ENCODE peak calls at places on chromosomes 2 and 18, in ten cellular contexts. One of them, this sample, is unnamed.

GRCh38 chr2:192029089-192029488 is 165.6 kb downstream of the TMEFF2 start:
- DNase-seq in DND-41: peak
- DNase-seq in CD4-positive, alpha-beta T cell: no peak
- DNase-seq in T-helper 1 cell: no peak
- DNase-seq in stimulated activated naive B cell treated with anti-CD40 and anti-IgM and Interleukin-4, amounts not matched to agents 10 μg/mL and 1 μg/mL and 100 μg/mL, for 72 hours: peak
- DNase-seq in NCI-H1105 treated with DMSO at 0.1 percent for 48 hours: no peak
- DNase-seq in NCI-H345: no peak
- DNase-seq in NCI-H774: no peak
- DNase-seq in body of pancreas: no peak
- DNase-seq in cerebellar cortex: no peak
- DNase-seq in this sample: no peak

GRCh38 chr2:23019476-23019875 is 365.5 kb upstream of the KLHL29 start:
- DNase-seq in NCI-H1105 treated with DMSO at 0.1 percent for 48 hours: no peak
- DNase-seq in cerebellar cortex: no peak
- DNase-seq in stimulated activated naive B cell treated with anti-CD40 and anti-IgM and Interleukin-4, amounts not matched to agents 10 μg/mL and 1 μg/mL and 100 μg/mL, for 72 hours: no peak
- DNase-seq in CD4-positive, alpha-beta T cell: no peak
- DNase-seq in NCI-H774: no peak
- DNase-seq in NCI-H345: no peak
- DNase-seq in DND-41: no peak
- DNase-seq in body of pancreas: no peak
- DNase-seq in T-helper 1 cell: no peak
- DNase-seq in this sample: no peak

GRCh38 chr2:6506311-6507258 is 359.1 kb downstream of the CMPK2 start:
- DNase-seq in NCI-H1105 treated with DMSO at 0.1 percent for 48 hours: no peak
- DNase-seq in NCI-H345: no peak
- DNase-seq in stimulated activated naive B cell treated with anti-CD40 and anti-IgM and Interleukin-4, amounts not matched to agents 10 μg/mL and 1 μg/mL and 100 μg/mL, for 72 hours: no peak
- DNase-seq in body of pancreas: no peak
- DNase-seq in CD4-positive, alpha-beta T cell: no peak
- DNase-seq in T-helper 1 cell: no peak
- DNase-seq in DND-41: no peak
- DNase-seq in NCI-H774: no peak
- DNase-seq in cerebellar cortex: no peak
- DNase-seq in this sample: no peak

GRCh38 chr2:9311488-9311887 is 104.9 kb downstream of the ASAP2 start:
- DNase-seq in NCI-H345: no peak
- DNase-seq in T-helper 1 cell: no peak
- DNase-seq in DND-41: no peak
- DNase-seq in stimulated activated naive B cell treated with anti-CD40 and anti-IgM and Interleukin-4, amounts not matched to agents 10 μg/mL and 1 μg/mL and 100 μg/mL, for 72 hours: no peak
- DNase-seq in CD4-positive, alpha-beta T cell: no peak
- DNase-seq in NCI-H774: no peak
- DNase-seq in cerebellar cortex: peak
- DNase-seq in NCI-H1105 treated with DMSO at 0.1 percent for 48 hours: no peak
- DNase-seq in body of pancreas: no peak
- DNase-seq in this sample: no peak

GRCh38 chr2:219509780-219510511 is 4.3 kb upstream of the ASIC4 start:
- DNase-seq in body of pancreas: peak
- DNase-seq in cerebellar cortex: peak
- DNase-seq in NCI-H774: peak
- DNase-seq in NCI-H1105 treated with DMSO at 0.1 percent for 48 hours: peak
- DNase-seq in NCI-H345: peak
- DNase-seq in DND-41: peak
- DNase-seq in CD4-positive, alpha-beta T cell: peak
- DNase-seq in stimulated activated naive B cell treated with anti-CD40 and anti-IgM and Interleukin-4, amounts not matched to agents 10 μg/mL and 1 μg/mL and 100 μg/mL, for 72 hours: no peak
- DNase-seq in T-helper 1 cell: peak
- DNase-seq in this sample: peak

GRCh38 chr2:158128168-158128973 is 26.7 kb downstream of the UPP2 start:
- DNase-seq in NCI-H345: no peak
- DNase-seq in stimulated activated naive B cell treated with anti-CD40 and anti-IgM and Interleukin-4, amounts not matched to agents 10 μg/mL and 1 μg/mL and 100 μg/mL, for 72 hours: no peak
- DNase-seq in body of pancreas: peak
- DNase-seq in T-helper 1 cell: no peak
- DNase-seq in cerebellar cortex: no peak
- DNase-seq in NCI-H774: no peak
- DNase-seq in DND-41: no peak
- DNase-seq in CD4-positive, alpha-beta T cell: no peak
- DNase-seq in NCI-H1105 treated with DMSO at 0.1 percent for 48 hours: no peak
- DNase-seq in this sample: peak

GRCh38 chr18:41128126-41128525 is 826.9 kb upstream of the PIK3C3 start:
- DNase-seq in cerebellar cortex: no peak
- DNase-seq in T-helper 1 cell: no peak
- DNase-seq in NCI-H774: no peak
- DNase-seq in NCI-H1105 treated with DMSO at 0.1 percent for 48 hours: no peak
- DNase-seq in CD4-positive, alpha-beta T cell: no peak
- DNase-seq in body of pancreas: no peak
- DNase-seq in DND-41: no peak
- DNase-seq in NCI-H345: no peak
- DNase-seq in stimulated activated naive B cell treated with anti-CD40 and anti-IgM and Interleukin-4, amounts not matched to agents 10 μg/mL and 1 μg/mL and 100 μg/mL, for 72 hours: no peak
- DNase-seq in this sample: no peak

GRCh38 chr18:62690416-62690815 is 24.9 kb upstream of the PHLPP1 start:
- DNase-seq in cerebellar cortex: peak
- DNase-seq in T-helper 1 cell: no peak
- DNase-seq in NCI-H345: no peak
- DNase-seq in CD4-positive, alpha-beta T cell: no peak
- DNase-seq in NCI-H1105 treated with DMSO at 0.1 percent for 48 hours: no peak
- DNase-seq in stimulated activated naive B cell treated with anti-CD40 and anti-IgM and Interleukin-4, amounts not matched to agents 10 μg/mL and 1 μg/mL and 100 μg/mL, for 72 hours: no peak
- DNase-seq in NCI-H774: no peak
- DNase-seq in DND-41: no peak
- DNase-seq in body of pancreas: no peak
- DNase-seq in this sample: no peak

GRCh38 chr2:96525211-96525507 is 11.4 kb upstream of the ARID5A start:
- DNase-seq in cerebellar cortex: no peak
- DNase-seq in T-helper 1 cell: no peak
- DNase-seq in DND-41: no peak
- DNase-seq in NCI-H1105 treated with DMSO at 0.1 percent for 48 hours: no peak
- DNase-seq in stimulated activated naive B cell treated with anti-CD40 and anti-IgM and Interleukin-4, amounts not matched to agents 10 μg/mL and 1 μg/mL and 100 μg/mL, for 72 hours: no peak
- DNase-seq in NCI-H774: no peak
- DNase-seq in body of pancreas: no peak
- DNase-seq in NCI-H345: no peak
- DNase-seq in CD4-positive, alpha-beta T cell: no peak
- DNase-seq in this sample: no peak

GRCh38 chr2:47065771-47066380 is 89.2 kb downstream of the STPG4 start:
- DNase-seq in DND-41: no peak
- DNase-seq in NCI-H345: no peak
- DNase-seq in NCI-H774: no peak
- DNase-seq in stimulated activated naive B cell treated with anti-CD40 and anti-IgM and Interleukin-4, amounts not matched to agents 10 μg/mL and 1 μg/mL and 100 μg/mL, for 72 hours: no peak
- DNase-seq in T-helper 1 cell: no peak
- DNase-seq in NCI-H1105 treated with DMSO at 0.1 percent for 48 hours: no peak
- DNase-seq in cerebellar cortex: no peak
- DNase-seq in CD4-positive, alpha-beta T cell: no peak
- DNase-seq in body of pancreas: no peak
- DNase-seq in this sample: no peak

GRCh38 chr2:205706769-205707375 is 24.6 kb downstream of the NRP2 start:
- DNase-seq in stimulated activated naive B cell treated with anti-CD40 and anti-IgM and Interleukin-4, amounts not matched to agents 10 μg/mL and 1 μg/mL and 100 μg/mL, for 72 hours: peak
- DNase-seq in T-helper 1 cell: no peak
- DNase-seq in NCI-H1105 treated with DMSO at 0.1 percent for 48 hours: peak
- DNase-seq in CD4-positive, alpha-beta T cell: peak
- DNase-seq in NCI-H345: peak
- DNase-seq in NCI-H774: no peak
- DNase-seq in DND-41: no peak
- DNase-seq in cerebellar cortex: no peak
- DNase-seq in body of pancreas: no peak
- DNase-seq in this sample: peak

GRCh38 chr18:34801769-34802168 is 91.7 kb downstream of the DTNA start:
- DNase-seq in NCI-H345: no peak
- DNase-seq in cerebellar cortex: no peak
- DNase-seq in NCI-H774: no peak
- DNase-seq in stimulated activated naive B cell treated with anti-CD40 and anti-IgM and Interleukin-4, amounts not matched to agents 10 μg/mL and 1 μg/mL and 100 μg/mL, for 72 hours: no peak
- DNase-seq in T-helper 1 cell: no peak
- DNase-seq in NCI-H1105 treated with DMSO at 0.1 percent for 48 hours: no peak
- DNase-seq in body of pancreas: no peak
- DNase-seq in CD4-positive, alpha-beta T cell: no peak
- DNase-seq in DND-41: peak
- DNase-seq in this sample: no peak

GRCh38 chr18:44840053-44840826 is 159.6 kb downstream of the SETBP1 start:
- DNase-seq in body of pancreas: no peak
- DNase-seq in cerebellar cortex: no peak
- DNase-seq in NCI-H1105 treated with DMSO at 0.1 percent for 48 hours: peak
- DNase-seq in DND-41: no peak
- DNase-seq in NCI-H774: peak
- DNase-seq in stimulated activated naive B cell treated with anti-CD40 and anti-IgM and Interleukin-4, amounts not matched to agents 10 μg/mL and 1 μg/mL and 100 μg/mL, for 72 hours: no peak
- DNase-seq in T-helper 1 cell: no peak
- DNase-seq in NCI-H345: peak
- DNase-seq in CD4-positive, alpha-beta T cell: no peak
- DNase-seq in this sample: peak

GRCh38 chr2:141911485-141912066 is 219.2 kb downstream of the LRP1B start:
- DNase-seq in NCI-H774: no peak
- DNase-seq in NCI-H345: no peak
- DNase-seq in CD4-positive, alpha-beta T cell: no peak
- DNase-seq in cerebellar cortex: peak
- DNase-seq in DND-41: peak
- DNase-seq in stimulated activated naive B cell treated with anti-CD40 and anti-IgM and Interleukin-4, amounts not matched to agents 10 μg/mL and 1 μg/mL and 100 μg/mL, for 72 hours: no peak
- DNase-seq in NCI-H1105 treated with DMSO at 0.1 percent for 48 hours: peak
- DNase-seq in body of pancreas: peak
- DNase-seq in T-helper 1 cell: no peak
- DNase-seq in this sample: no peak

GRCh38 chr2:237161239-237161638 is 75.5 kb downstream of the COPS8 start:
- DNase-seq in NCI-H345: no peak
- DNase-seq in CD4-positive, alpha-beta T cell: no peak
- DNase-seq in cerebellar cortex: no peak
- DNase-seq in NCI-H1105 treated with DMSO at 0.1 percent for 48 hours: no peak
- DNase-seq in body of pancreas: no peak
- DNase-seq in T-helper 1 cell: no peak
- DNase-seq in DND-41: no peak
- DNase-seq in NCI-H774: no peak
- DNase-seq in stimulated activated naive B cell treated with anti-CD40 and anti-IgM and Interleukin-4, amounts not matched to agents 10 μg/mL and 1 μg/mL and 100 μg/mL, for 72 hours: no peak
- DNase-seq in this sample: no peak

This sample was measured in NCI-H146.